ENCODE peak calls at places on chromosomes 6 and 20, in eight cellular contexts. S, P, A, T, C, U, V and L are unnamed samples.

GRCh38 chr6:47238456-47238995 is 71.2 kb downstream of the TNFRSF21 start:
- DNase-seq in S (no peak), P (no peak), A (no peak), T (no peak), C (no peak), U (no peak), V (peak; percentile 27), L (no peak)

GRCh38 chr6:90403489-90404381 is 107.1 kb upstream of the BACH2 start:
- DNase-seq in S (no peak), P (no peak), A (no peak), T (no peak), C (no peak), U (no peak), V (peak; percentile 50), L (peak; percentile 30)

GRCh38 chr6:36827261-36828079 is 11.8 kb downstream of the CPNE5 start:
- DNase-seq in S (no peak), P (peak; percentile 27), A (no peak), T (no peak), C (no peak), U (no peak), V (peak; percentile 97), L (peak; percentile 70)

GRCh38 chr6:89268776-89269175 is 46.3 kb downstream of the GABRR2 start:
- DNase-seq in S (no peak), P (no peak), A (no peak), T (no peak), C (no peak), U (no peak), V (peak; percentile 66), L (no peak)

GRCh38 chr6:88008411-88008810 is 39.2 kb upstream of the SPACA1 start:
- DNase-seq in S (no peak), P (no peak), A (no peak), T (no peak), C (no peak), U (no peak), V (peak; percentile 51), L (no peak)

GRCh38 chr6:166202321-166202733 is 34.7 kb upstream of the TBXT start:
- DNase-seq in S (no peak), P (no peak), A (no peak), T (no peak), C (no peak), U (peak; percentile 44), V (no peak), L (no peak)

GRCh38 chr20:52047811-52048302 is 143.7 kb downstream of the ZFP64 start:
- DNase-seq in S (no peak), P (peak; percentile 34), A (peak; percentile 24), T (no peak), C (no peak), U (no peak), V (peak; percentile 50), L (peak; percentile 8)

GRCh38 chr6:144909753-144910280 is 624.7 kb downstream of the UTRN start:
- DNase-seq in S (no peak), P (no peak), A (no peak), T (no peak), C (no peak), U (no peak), V (peak; percentile 76), L (no peak)

GRCh38 chr20:17878912-17879602 is 89.5 kb downstream of the SNX5 start:
- DNase-seq in S (no peak), P (peak; percentile 15), A (no peak), T (no peak), C (no peak), U (peak; percentile 31), V (no peak), L (no peak)

GRCh38 chr6:20261685-20262084 is 49.4 kb upstream of the MBOAT1 start:
- DNase-seq in S (no peak), P (no peak), A (no peak), T (no peak), C (no peak), U (no peak), V (no peak), L (no peak)

GRCh38 chr6:75922226-75922625 is 150.2 kb downstream of the IMPG1 start:
- DNase-seq in S (no peak), P (no peak), A (no peak), T (no peak), C (no peak), U (no peak), V (peak; percentile 70), L (peak; percentile 4)

GRCh38 chr6:30219244-30219643 is 6.0 kb upstream of the TRIM26 start:
- DNase-seq in S (peak; percentile 72), P (peak; percentile 73), A (peak; percentile 69), T (no peak), C (no peak), U (peak; percentile 68), V (peak; percentile 77), L (no peak)

GRCh38 chr20:4602297-4602631 is 119.4 kb upstream of the PRND start:
- DNase-seq in S (no peak), P (no peak), A (no peak), T (no peak), C (no peak), U (no peak), V (peak; percentile 85), L (peak; percentile 69)

GRCh38 chr6:48511382-48511781 is 400.4 kb upstream of the PTCHD4 start:
- DNase-seq in S (no peak), P (no peak), A (no peak), T (no peak), C (no peak), U (no peak), V (peak; percentile 16), L (no peak)